ENCODE peak calls at places on chromosome X, in ten cellular contexts. N, K, A, M, G, X, O, C, Q and W are unnamed samples.
A peak's percentile ranks its signal among the peaks of the same experiment; 100 is the strongest.

GRCh38 chrX:132559101-132559500 is 70.3 kb upstream of the MBNL3 start:
- DNase-seq in N (no peak), K (peak; percentile 70), A (no peak), M (no peak), G (no peak), X (no peak), O (no peak), C (no peak), Q (no peak), W (no peak)

GRCh38 chrX:93875621-93876282 is 201.7 kb downstream of the FAM133A start:
- DNase-seq in N (no peak), K (no peak), A (no peak), M (no peak), G (no peak), X (no peak), O (no peak), C (no peak), Q (no peak), W (no peak)

GRCh38 chrX:40646489-40647306 is 663 bp downstream of the CXorf38 start:
- DNase-seq in N (no peak), K (no peak), A (no peak), M (peak; percentile 72), G (peak; percentile 57), X (peak; percentile 5), O (peak; percentile 37), C (no peak), Q (peak; percentile 46), W (peak; percentile 5)

GRCh38 chrX:153582896-153583295 is 16.0 kb downstream of the CCNQ start:
- DNase-seq in N (no peak), K (no peak), A (peak; percentile 28), M (no peak), G (peak; percentile 15), X (peak; percentile 37), O (no peak), C (peak; percentile 25), Q (no peak), W (peak; percentile 35)

GRCh38 chrX:30893206-30893605 is 4.2 kb upstream of the TAB3 start:
- DNase-seq in N (no peak), K (peak; percentile 27), A (no peak), M (no peak), G (no peak), X (no peak), O (no peak), C (no peak), Q (no peak), W (no peak)

GRCh38 chrX:29903365-29903764 is 312.0 kb upstream of the MAGEB2 start:
- DNase-seq in N (no peak), K (no peak), A (no peak), M (no peak), G (no peak), X (no peak), O (peak; percentile 17), C (no peak), Q (no peak), W (no peak)

GRCh38 chrX:19137064-19137463 is 14.8 kb upstream of the ADGRG2 start:
- DNase-seq in N (no peak), K (no peak), A (no peak), M (no peak), G (no peak), X (no peak), O (no peak), C (no peak), Q (no peak), W (no peak)

GRCh38 chrX:38110231-38110630 is 103.9 kb downstream of the SYTL5 start:
- DNase-seq in N (no peak), K (no peak), A (no peak), M (no peak), G (no peak), X (no peak), O (no peak), C (no peak), Q (no peak), W (no peak)

GRCh38 chrX:73398185-73398914 is 48.5 kb upstream of the CDX4 start:
- DNase-seq in N (no peak), K (no peak), A (no peak), M (no peak), G (no peak), X (no peak), O (no peak), C (no peak), Q (no peak), W (no peak)

GRCh38 chrX:48468693-48469691 is 1.1 kb downstream of the SLC38A5 start:
- DNase-seq in N (no peak), K (no peak), A (peak; percentile 13), M (no peak), G (peak; percentile 53), X (peak; percentile 16), O (no peak), C (no peak), Q (no peak), W (peak; percentile 32)

GRCh38 chrX:133402042-133402453 is 13.2 kb downstream of the GPC4 start:
- DNase-seq in N (no peak), K (peak; percentile 88), A (no peak), M (no peak), G (no peak), X (no peak), O (peak; percentile 29), C (no peak), Q (no peak), W (no peak)

GRCh38 chrX:110145854-110146253 is 142.9 kb downstream of the TMEM164 start:
- DNase-seq in N (no peak), K (no peak), A (no peak), M (no peak), G (peak; percentile 20), X (no peak), O (peak; percentile 29), C (no peak), Q (no peak), W (no peak)

GRCh38 chrX:13658602-13659001 is 5.7 kb downstream of the TCEANC start:
- DNase-seq in N (no peak), K (peak; percentile 57), A (no peak), M (no peak), G (peak; percentile 64), X (no peak), O (peak; percentile 12), C (no peak), Q (no peak), W (peak; percentile 27)

GRCh38 chrX:13369541-13370140 is 49.8 kb upstream of the ATXN3L start:
- DNase-seq in N (no peak), K (no peak), A (no peak), M (no peak), G (no peak), X (no peak), O (no peak), C (no peak), Q (no peak), W (no peak)

GRCh38 chrX:150219374-150220185 is 143.5 kb upstream of the MAMLD1 start:
- DNase-seq in N (no peak), K (peak; percentile 74), A (no peak), M (no peak), G (no peak), X (no peak), O (peak; percentile 18), C (no peak), Q (no peak), W (no peak)

GRCh38 chrX:38165023-38165422 is 55.6 kb downstream of the SRPX start:
- DNase-seq in N (no peak), K (no peak), A (no peak), M (no peak), G (no peak), X (no peak), O (no peak), C (no peak), Q (no peak), W (no peak)

GRCh38 chrX:1763294-1763693 is 148.4 kb downstream of the ASMT start:
- DNase-seq in N (no peak), K (no peak), A (no peak), M (no peak), G (no peak), X (no peak), O (no peak), C (no peak), Q (no peak), W (no peak)

GRCh38 chrX:14702145-14702544 is 170.7 kb downstream of the FANCB start:
- DNase-seq in N (no peak), K (no peak), A (no peak), M (no peak), G (no peak), X (no peak), O (no peak), C (no peak), Q (no peak), W (no peak)

GRCh38 chrX:44992775-44993174 is 119.8 kb downstream of the KDM6A start:
- DNase-seq in N (no peak), K (no peak), A (no peak), M (no peak), G (no peak), X (no peak), O (no peak), C (no peak), Q (no peak), W (no peak)

GRCh38 chrX:130649738-130650137 is 248.0 kb downstream of the RBMX2 start:
- DNase-seq in N (no peak), K (no peak), A (no peak), M (no peak), G (no peak), X (no peak), O (no peak), C (no peak), Q (no peak), W (no peak)

GRCh38 chrX:72254835-72255234 is 16.0 kb upstream of the ERCC6L start:
- DNase-seq in N (no peak), K (no peak), A (no peak), M (no peak), G (no peak), X (no peak), O (no peak), C (no peak), Q (no peak), W (no peak)

GRCh38 chrX:110541266-110541665 is 182.6 kb downstream of the RTL9 start:
- DNase-seq in N (no peak), K (no peak), A (no peak), M (no peak), G (no peak), X (no peak), O (peak; percentile 2), C (no peak), Q (no peak), W (no peak)

GRCh38 chrX:68332156-68332823 is 101.0 kb downstream of the OPHN1 start:
- DNase-seq in N (no peak), K (no peak), A (no peak), M (no peak), G (no peak), X (no peak), O (peak; percentile 13), C (no peak), Q (peak; percentile 11), W (no peak)

GRCh38 chrX:25017667-25018247 is 2.0 kb upstream of the ARX start:
- DNase-seq in N (no peak), K (no peak), A (no peak), M (no peak), G (no peak), X (no peak), O (no peak), C (no peak), Q (peak; percentile 33), W (no peak)

GRCh38 chrX:32010157-32010656 is 938.4 kb upstream of the FTHL17 start:
- DNase-seq in N (no peak), K (no peak), A (no peak), M (no peak), G (no peak), X (no peak), O (no peak), C (no peak), Q (no peak), W (no peak)

GRCh38 chrX:106742831-106743230 is 16.3 kb downstream of the RNF128 start:
- DNase-seq in N (no peak), K (no peak), A (no peak), M (no peak), G (no peak), X (no peak), O (no peak), C (no peak), Q (no peak), W (no peak)

GRCh38 chrX:1242901-1243402 is 25.7 kb upstream of the CSF2RA start:
- DNase-seq in N (no peak), K (peak; percentile 4), A (no peak), M (no peak), G (no peak), X (no peak), O (no peak), C (no peak), Q (no peak), W (no peak)

GRCh38 chrX:46653482-46653881 is 79.9 kb downstream of the CHST7 start:
- DNase-seq in N (no peak), K (no peak), A (no peak), M (no peak), G (no peak), X (no peak), O (no peak), C (no peak), Q (no peak), W (no peak)